ENCODE peak calls at places on chromosome 10, in ten cellular contexts. I is psoas muscle; F is CD8-positive, alpha-beta T cell; R is cardiac muscle cell; U is kidney epithelial cell; K is IMR-90; Q is PC-3; S is keratinocyte; L is body of pancreas; V is fibroblast of lung. C is an unnamed sample. For H3K36me3, the result is how much of the 10 kb centered on the place peaks cover.

GRCh38 chr10:122301055-122301810 is 30.1 kb downstream of the BTBD16 start:
- DNase-seq in I (no peak), F (no peak), R (peak), U (peak), K (peak), Q (no peak), S (no peak), L (no peak), V (peak), C (no peak)

GRCh38 chr10:113680172-113681111 is 730 bp downstream of the CASP7 start:
- DNase-seq in I (peak), F (peak), R (peak), U (peak), K (peak), Q (peak), S (peak), L (peak), V (peak), C (no peak)

GRCh38 chr10:16816830-16817124 is 447 bp downstream of the RSU1 start:
- DNase-seq in I (no peak), F (no peak), R (no peak), U (no peak), K (peak), Q (no peak), S (no peak), L (peak), V (no peak), C (no peak)

GRCh38 chr10:20455774-20456173 is 441.3 kb downstream of the NEBL start:
- DNase-seq in I (no peak), F (no peak), R (no peak), U (no peak), K (no peak), Q (no peak), S (no peak), L (no peak), V (no peak), C (no peak)

GRCh38 chr10:59331661-59332060 is 30.7 kb downstream of the FAM13C start:
- DNase-seq in I (no peak), F (no peak), R (no peak), U (no peak), K (no peak), Q (no peak), S (no peak), L (no peak), V (no peak), C (no peak)

GRCh38 chr10:27742195-27742925 is 3.3 kb downstream of the MKX start:
- DNase-seq in I (peak), F (peak), R (peak), U (peak), K (peak), Q (peak), S (no peak), L (peak), V (peak), C (peak)

GRCh38 chr10:78568664-78569063 is 500.1 kb upstream of the ZMIZ1 start:
- DNase-seq in I (no peak), F (no peak), R (no peak), U (no peak), K (no peak), Q (no peak), S (no peak), L (no peak), V (no peak), C (no peak)

GRCh38 chr10:99370993-99371392 is 41.8 kb downstream of the CNNM1 start:
- DNase-seq in I (no peak), F (no peak), R (peak), U (no peak), K (peak), Q (no peak), S (no peak), L (peak), V (no peak), C (no peak)

GRCh38 chr10:119131512-119132240 is 27.8 kb downstream of the DENND10 start:
- DNase-seq in I (no peak), F (no peak), R (peak), U (no peak), K (peak), Q (no peak), S (no peak), L (peak), V (no peak), C (no peak)

GRCh38 chr10:7622969-7623368 is 43.8 kb downstream of the ITIH5 start:
- DNase-seq in I (no peak), F (no peak), R (peak), U (no peak), K (no peak), Q (no peak), S (no peak), L (no peak), V (no peak), C (no peak)

GRCh38 chr10:21315321-21316220 is 209.9 kb downstream of the SKIDA1 start:
- DNase-seq in I (peak), F (no peak), R (peak), U (peak), K (peak), Q (no peak), S (peak), L (peak), V (peak), C (peak)

GRCh38 chr10:49394933-49395740 is 752 bp downstream of the DRGX start:
- DNase-seq in I (no peak), F (no peak), R (no peak), U (no peak), K (no peak), Q (peak), S (no peak), L (no peak), V (no peak), C (no peak)

GRCh38 chr10:33734393-33735110 is 400.1 kb upstream of the NRP1 start:
- DNase-seq in I (no peak), F (no peak), R (no peak), U (no peak), K (no peak), Q (no peak), S (no peak), L (no peak), V (peak), C (no peak)

GRCh38 chr10:30166929-30167328 is 107.5 kb upstream of the JCAD start:
- DNase-seq in I (no peak), F (no peak), R (no peak), U (no peak), K (peak), Q (no peak), S (no peak), L (no peak), V (peak), C (no peak)

GRCh38 chr10:77696584-77696983 is 59.0 kb upstream of the KCNMA1 start:
- DNase-seq in I (no peak), F (no peak), R (no peak), U (no peak), K (no peak), Q (no peak), S (no peak), L (no peak), V (no peak), C (no peak)

GRCh38 chr10:115902596-115902995 is 370.4 kb downstream of the GFRA1 start:
- DNase-seq in I (no peak), F (no peak), R (no peak), U (no peak), K (no peak), Q (no peak), S (no peak), L (no peak), V (no peak), C (no peak)

GRCh38 chr10:12887780-12888179 is 113.7 kb downstream of the CCDC3 start:
- DNase-seq in I (no peak), F (no peak), R (no peak), U (no peak), K (no peak), Q (no peak), S (no peak), L (no peak), V (no peak), C (no peak)

GRCh38 chr10:44974628-44975431 is 3.8 kb downstream of the DEPP1 start:
- DNase-seq in I (peak), F (peak), R (peak), U (no peak), K (no peak), Q (peak), S (no peak), L (peak), V (peak), C (no peak)

GRCh38 chr10:29795856-29796255 is 161.1 kb upstream of the SVIL start:
- DNase-seq in I (no peak), F (no peak), R (no peak), U (no peak), K (peak), Q (peak), S (no peak), L (no peak), V (peak), C (peak)

GRCh38 chr10:59905066-59905734 is 1.2 kb downstream of the CCDC6 start:
- DNase-seq in I (peak), F (peak), R (peak), U (no peak), K (peak), Q (peak), S (no peak), L (peak), V (peak), C (no peak)

GRCh38 chr10:8042864-8043568 is 11.5 kb upstream of the GATA3 start:
- DNase-seq in I (no peak), F (no peak), R (no peak), U (no peak), K (no peak), Q (no peak), S (no peak), L (no peak), V (no peak), C (no peak)

GRCh38 chr10:1670541-1671365 is 66.6 kb downstream of the ADARB2 start:
- DNase-seq in I (no peak), F (no peak), R (no peak), U (no peak), K (no peak), Q (no peak), S (no peak), L (no peak), V (no peak), C (no peak)

GRCh38 chr10:119693262-119693957 is 32.4 kb upstream of the INPP5F start:
- DNase-seq in I (no peak), F (no peak), R (no peak), U (no peak), K (no peak), Q (no peak), S (no peak), L (no peak), V (peak), C (no peak)

GRCh38 chr10:62640386-62640785 is 164.1 kb upstream of the ADO start:
- DNase-seq in I (no peak), F (no peak), R (peak), U (no peak), K (peak), Q (peak), S (no peak), L (no peak), V (peak), C (no peak)

GRCh38 chr10:132443605-132443997 is 46.6 kb downstream of the PWWP2B start:
- DNase-seq in I (peak), F (peak), R (peak), U (no peak), K (peak), Q (peak), S (no peak), L (no peak), V (peak), C (no peak)

DNA sequence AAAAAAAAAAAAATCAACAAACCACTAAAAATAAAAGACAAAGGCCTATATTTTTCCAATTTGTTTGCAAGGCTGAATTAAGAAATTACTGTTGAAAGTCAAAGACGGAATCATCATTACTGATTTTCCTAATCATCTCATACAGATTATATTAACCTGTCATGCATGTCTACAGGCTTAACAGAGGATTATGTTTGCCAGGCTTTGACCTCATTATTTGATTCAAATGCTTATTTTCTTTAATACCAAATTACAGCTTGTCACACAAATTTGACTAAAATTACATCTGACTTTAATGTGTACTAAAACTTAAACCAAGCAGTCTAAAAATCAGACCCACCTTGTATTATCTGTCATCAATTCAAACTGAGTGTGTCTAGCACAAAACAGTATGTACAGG is 21.2 kb downstream of the KIF5B start:
- DNase-seq in I (no peak), F (no peak), R (no peak), U (no peak), K (no peak), Q (no peak), S (no peak), L (no peak), V (no peak), C (no peak)
- H3K36me3 ChIP-seq in I (under half), F (under half), R (half or more), U (under half), K (under half), Q (half or more), S (under half), L (under half), V (under half), C (under half)

GRCh38 chr10:26555719-26556368 is 117.7 kb downstream of the APBB1IP start:
- DNase-seq in I (peak), F (no peak), R (peak), U (peak), K (no peak), Q (peak), S (no peak), L (peak), V (peak), C (peak)

GRCh38 chr10:26554246-26554645 is 116.1 kb downstream of the APBB1IP start:
- DNase-seq in I (no peak), F (no peak), R (no peak), U (no peak), K (no peak), Q (no peak), S (no peak), L (no peak), V (no peak), C (no peak)

GRCh38 chr10:26550774-26551526 is 112.8 kb downstream of the APBB1IP start:
- DNase-seq in I (no peak), F (no peak), R (peak), U (no peak), K (no peak), Q (peak), S (no peak), L (no peak), V (no peak), C (no peak)
- TF ChIP-seq CTCF in I (no peak), F (no peak), R (no peak), U (no peak), K (no peak), Q (peak), S (no peak), L (no peak), V (no peak), C (no peak)

GRCh38 chr10:22598488-22598887 is 115.9 kb downstream of the PIP4K2A start:
- DNase-seq in I (no peak), F (no peak), R (no peak), U (no peak), K (no peak), Q (no peak), S (no peak), L (peak), V (peak), C (no peak)

GRCh38 chr10:22597142-22597541 is 117.2 kb downstream of the PIP4K2A start:
- DNase-seq in I (no peak), F (peak), R (no peak), U (no peak), K (peak), Q (no peak), S (no peak), L (no peak), V (peak), C (no peak)

GRCh38 chr10:22599636-22600228 is 114.6 kb downstream of the PIP4K2A start:
- DNase-seq in I (no peak), F (no peak), R (no peak), U (no peak), K (no peak), Q (no peak), S (no peak), L (no peak), V (peak), C (no peak)

GRCh38 chr10:22600516-22600915 is 113.9 kb downstream of the PIP4K2A start:
- DNase-seq in I (no peak), F (no peak), R (no peak), U (no peak), K (no peak), Q (no peak), S (no peak), L (no peak), V (no peak), C (no peak)

DNA sequence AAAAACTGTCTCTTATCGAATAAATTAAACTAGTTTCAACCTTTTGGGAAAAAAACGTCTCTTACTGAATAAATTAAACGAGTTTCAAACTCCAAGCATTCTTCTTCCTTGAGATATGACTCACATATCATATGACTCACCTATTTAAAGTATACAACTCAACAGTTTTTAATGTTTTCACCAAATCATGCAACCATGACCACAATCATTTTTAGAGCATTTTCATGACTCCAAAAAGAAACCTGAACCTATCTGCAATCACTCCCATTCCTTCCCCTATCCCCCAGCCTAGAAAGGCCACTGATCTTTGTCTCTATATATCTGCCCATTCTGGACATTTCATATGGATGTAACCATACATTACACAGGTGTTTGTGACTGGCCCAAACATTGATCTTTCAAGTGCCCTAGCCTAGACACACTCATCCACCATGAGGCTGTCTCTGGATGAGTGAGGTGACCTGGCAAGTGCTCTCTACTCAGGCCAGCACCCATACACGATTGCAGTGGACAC is 115.3 kb downstream of the PIP4K2A start:
- DNase-seq in I (no peak), F (no peak), R (peak), U (no peak), K (peak), Q (peak), S (no peak), L (no peak), V (peak), C (peak)
- H3K4me3 ChIP-seq in I (no peak), F (no peak), R (no peak), U (no peak), K (no peak), Q (peak), S (no peak), L (no peak), V (no peak), C (no peak)

DNA sequence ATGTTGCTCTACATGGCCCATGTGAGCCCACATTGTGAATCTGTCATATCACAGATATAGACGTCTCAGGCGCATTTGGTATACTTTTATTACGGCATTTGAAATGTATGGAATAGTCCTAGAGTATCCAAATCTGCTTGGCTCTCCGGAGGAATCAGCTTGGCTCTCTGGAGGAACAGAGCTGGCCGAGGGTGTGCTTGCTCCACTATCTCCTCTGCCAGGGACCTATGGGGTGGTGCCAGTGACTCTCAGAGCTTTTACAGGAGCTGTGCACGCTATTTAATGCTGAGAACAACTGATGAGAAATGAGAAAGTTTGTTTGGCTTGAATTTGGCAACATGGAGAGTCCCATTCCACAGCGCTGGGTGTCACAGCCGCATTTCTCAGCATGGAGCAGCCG is 144.0 kb downstream of the ZMYND11 start:
- DNase-seq in I (no peak), F (no peak), R (no peak), U (no peak), K (no peak), Q (no peak), S (no peak), L (no peak), V (no peak), C (no peak)
- H3K36me3 ChIP-seq in I (under half), F (under half), R (under half), U (under half), K (half or more), Q (under half), S (under half), L (under half), V (under half), C (under half)

DNA sequence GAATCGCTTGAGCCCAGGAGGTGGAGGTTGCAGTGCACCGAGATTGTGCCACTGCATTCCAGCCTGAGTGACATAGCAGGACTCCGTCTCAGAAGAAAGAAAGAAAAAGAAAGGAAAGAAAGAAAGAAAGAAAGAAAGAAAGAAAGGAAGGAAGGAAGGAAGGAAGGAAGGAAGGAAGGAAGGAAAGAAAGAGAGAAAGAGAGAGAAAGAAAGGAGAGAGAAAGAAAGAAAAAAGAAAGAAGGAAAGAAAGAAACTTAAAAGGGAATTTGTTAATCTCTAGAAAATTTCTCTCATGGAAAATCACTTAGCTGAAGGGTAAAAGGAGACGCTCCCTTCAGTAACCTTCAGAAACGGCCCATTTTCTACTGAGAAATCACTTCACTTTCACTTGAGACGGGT is 279.5 kb upstream of the KLF6 start:
- DNase-seq in I (no peak), F (no peak), R (no peak), U (no peak), K (no peak), Q (no peak), S (no peak), L (no peak), V (no peak), C (no peak)
- TF ChIP-seq CTCF in I (no peak), F (no peak), R (no peak), U (no peak), K (no peak), Q (no peak), S (no peak), L (no peak), V (no peak), C (no peak)

GRCh38 chr10:86366902-86367338 is 325 bp upstream of the GRID1 start:
- DNase-seq in I (no peak), F (no peak), R (no peak), U (no peak), K (no peak), Q (no peak), S (no peak), L (no peak), V (no peak), C (no peak)
- H3K4me3 ChIP-seq in I (peak), F (no peak), R (peak), U (peak), K (peak), Q (no peak), S (no peak), L (no peak), V (no peak), C (peak)

GRCh38 chr10:52077796-52078195 is 236.3 kb upstream of the DKK1 start:
- DNase-seq in I (no peak), F (no peak), R (no peak), U (no peak), K (no peak), Q (no peak), S (no peak), L (no peak), V (no peak), C (no peak)
- H3K36me3 ChIP-seq in I (under half), F (under half), R (under half), U (under half), K (under half), Q (under half), S (under half), L (under half), V (under half), C (under half)

GRCh38 chr10:74488907-74489306 is 337.5 kb upstream of the KAT6B start:
- DNase-seq in I (no peak), F (no peak), R (no peak), U (no peak), K (no peak), Q (no peak), S (no peak), L (no peak), V (no peak), C (no peak)
- TF ChIP-seq CTCF in I (no peak), F (no peak), R (no peak), U (no peak), K (no peak), Q (no peak), S (no peak), L (no peak), V (no peak), C (no peak)

GRCh38 chr10:3045471-3046209 is 21.7 kb upstream of the PFKP start:
- DNase-seq in I (peak), F (no peak), R (peak), U (peak), K (peak), Q (peak), S (no peak), L (peak), V (peak), C (peak)
- H3K4me3 ChIP-seq in I (no peak), F (no peak), R (no peak), U (no peak), K (peak), Q (peak), S (no peak), L (no peak), V (no peak), C (no peak)

GRCh38 chr10:67923551-67923950 is 39.1 kb downstream of the SIRT1 start:
- DNase-seq in I (no peak), F (no peak), R (peak), U (no peak), K (no peak), Q (peak), S (no peak), L (no peak), V (peak), C (no peak)

GRCh38 chr10:67926956-67927355 is 42.5 kb downstream of the SIRT1 start:
- DNase-seq in I (no peak), F (no peak), R (no peak), U (no peak), K (peak), Q (no peak), S (no peak), L (no peak), V (peak), C (no peak)

GRCh38 chr10:67921065-67921464 is 36.6 kb downstream of the SIRT1 start:
- DNase-seq in I (no peak), F (no peak), R (no peak), U (no peak), K (no peak), Q (no peak), S (no peak), L (no peak), V (no peak), C (no peak)

GRCh38 chr10:67924136-67924535 is 39.7 kb downstream of the SIRT1 start:
- DNase-seq in I (no peak), F (no peak), R (no peak), U (no peak), K (no peak), Q (peak), S (no peak), L (no peak), V (no peak), C (no peak)

GRCh38 chr10:67925449-67926005 is 41.1 kb downstream of the SIRT1 start:
- DNase-seq in I (no peak), F (no peak), R (no peak), U (no peak), K (peak), Q (peak), S (no peak), L (no peak), V (peak), C (no peak)
- H3K36me3 ChIP-seq in I (under half), F (under half), R (under half), U (under half), K (under half), Q (under half), S (under half), L (under half), V (under half), C (under half)